ENCODE peak calls at places on chromosome 21, in five cellular contexts. L is lower leg skin; B is CD4-positive, alpha-beta T cell; I is fibroblast of lung; V is activated CD4-positive, alpha-beta T cell treated with anti-CD3 and anti-CD28 coated beads for 36 hours. G is an unnamed sample.

GRCh38 chr21:44298301-44298700 is 1.6 kb upstream of the PFKL start:
- DNase-seq in L (no peak), V (peak), B (no peak), I (no peak), G (no peak)

GRCh38 chr21:43355925-43356289 is 71.0 kb downstream of the SIK1 start:
- DNase-seq in I (no peak), L (no peak), B (no peak), V (peak), G (no peak)

GRCh38 chr21:45551316-45551715 is 9.1 kb upstream of the SLC19A1 start:
- DNase-seq in B (no peak), V (peak), L (no peak), I (peak), G (no peak)

GRCh38 chr21:31334648-31335121 is 9.4 kb downstream of the TIAM1 start:
- DNase-seq in L (no peak), I (no peak), V (no peak), B (no peak), G (no peak)

GRCh38 chr21:25507522-25507921 is 99.8 kb downstream of the MRPL39 start:
- DNase-seq in I (no peak), L (no peak), V (peak), B (no peak), G (no peak)

GRCh38 chr21:42466700-42467612 is 29.1 kb downstream of the RSPH1 start:
- DNase-seq in V (peak), I (peak), L (no peak), B (no peak), G (no peak)

GRCh38 chr21:17371470-17371869 is 141.4 kb upstream of the CXADR start:
- DNase-seq in I (peak), B (no peak), V (no peak), L (no peak), G (no peak)

GRCh38 chr21:44866780-44867179 is 6.7 kb downstream of the PTTG1IP start:
- DNase-seq in B (no peak), I (peak), L (no peak), V (no peak), G (peak)

GRCh38 chr21:27366846-27367245 is 400.0 kb upstream of the ADAMTS5 start:
- DNase-seq in I (no peak), B (no peak), L (no peak), V (no peak), G (no peak)

GRCh38 chr21:40445349-40445921 is 401.5 kb downstream of the DSCAM start:
- DNase-seq in B (no peak), V (no peak), I (no peak), L (no peak), G (no peak)

GRCh38 chr21:29130234-29130993 is at the start of gene MAP3K7CL:
- DNase-seq in B (no peak), V (no peak), I (peak), L (peak), G (no peak)

GRCh38 chr21:33434770-33435360 is 31.7 kb downstream of the IFNGR2 start:
- DNase-seq in I (peak), B (no peak), L (peak), V (peak), G (no peak)

GRCh38 chr21:9758141-9758540 is 763.2 kb upstream of the TPTE start:
- DNase-seq in L (no peak), V (no peak), I (no peak), B (no peak), G (no peak)

GRCh38 chr21:42437786-42438185 is 34.1 kb downstream of the UBASH3A start:
- DNase-seq in I (no peak), L (no peak), V (no peak), B (no peak), G (no peak)

GRCh38 chr21:17797967-17798366 is 21.2 kb downstream of the C21orf91 start:
- DNase-seq in I (no peak), L (no peak), B (no peak), V (no peak), G (no peak)

GRCh38 chr21:34148826-34149558 is 75.6 kb downstream of the MRPS6 start:
- DNase-seq in B (no peak), L (no peak), V (no peak), I (no peak), G (no peak)

GRCh38 chr21:45222001-45222400 is 65.7 kb downstream of the POFUT2 start:
- DNase-seq in I (no peak), L (no peak), B (no peak), V (no peak), G (no peak)

GRCh38 chr21:32483293-32483595 is 70.7 kb downstream of the EVA1C start:
- DNase-seq in I (no peak), V (no peak), L (no peak), B (no peak), G (no peak)

GRCh38 chr21:18443686-18444085 is 40.1 kb upstream of the TMPRSS15 start:
- DNase-seq in B (no peak), L (no peak), V (no peak), I (no peak), G (no peak)

GRCh38 chr21:43703068-43703880 is 15.7 kb upstream of the PDXK start:
- DNase-seq in I (peak), B (no peak), L (no peak), V (peak), G (no peak)

GRCh38 chr21:31908106-31909031 is 35.5 kb downstream of the HUNK start:
- DNase-seq in B (no peak), I (no peak), V (no peak), L (no peak), G (no peak)

GRCh38 chr21:40730051-40730760 is 116.8 kb downstream of the DSCAM start:
- DNase-seq in I (no peak), V (no peak), B (no peak), L (no peak), G (no peak)

GRCh38 chr21:44957047-44957831 is 17.4 kb downstream of the SLX9 start:
- DNase-seq in B (no peak), L (no peak), V (no peak), I (no peak), G (no peak)

GRCh38 chr21:33011462-33011861 is 14.3 kb upstream of the OLIG2 start:
- DNase-seq in L (peak), V (no peak), B (no peak), I (peak), G (no peak)

GRCh38 chr21:44846485-44847260 is 26.8 kb downstream of the PTTG1IP start:
- DNase-seq in L (peak), I (no peak), B (peak), V (peak), G (no peak)

GRCh38 chr21:36642777-36643176 is 56.1 kb upstream of the SIM2 start:
- DNase-seq in V (no peak), B (no peak), I (no peak), L (no peak), G (no peak)

GRCh38 chr21:42352433-42353095 is 1.8 kb upstream of the TFF2 start:
- DNase-seq in V (no peak), I (no peak), L (no peak), B (no peak), G (no peak)

GRCh38 chr21:38261851-38262250 is 5.1 kb downstream of the KCNJ15 start:
- DNase-seq in B (no peak), V (no peak), I (peak), L (no peak), G (no peak)

GRCh38 chr21:39660596-39660995 is 47.9 kb downstream of the B3GALT5 start:
- DNase-seq in I (peak), L (no peak), V (no peak), B (no peak), G (peak)

GRCh38 chr21:29018540-29018939 is 609 bp downstream of the RWDD2B start:
- DNase-seq in L (no peak), V (peak), I (peak), B (no peak), G (no peak)